ENCODE peak calls at places on chromosome 10, in five cellular contexts. One of them, this sample, is unnamed.

GRCh38 chr10:54722075-54722474 is 79.0 kb downstream of the PCDH15 start:
- DNase-seq in epithelial cell of esophagus: no peak
- DNase-seq in spleen: no peak
- DNase-seq in GM13976: no peak
- DNase-seq in NB4: no peak
- DNase-seq in this sample: no peak

GRCh38 chr10:50991496-50992355 is 82.6 kb upstream of the PRKG1 start:
- DNase-seq in epithelial cell of esophagus: no peak
- DNase-seq in spleen: peak; percentile 74
- DNase-seq in GM13976: no peak
- DNase-seq in NB4: no peak
- DNase-seq in this sample: no peak

GRCh38 chr10:103911021-103911459 is 6.9 kb downstream of the STN1 start:
- DNase-seq in epithelial cell of esophagus: no peak
- DNase-seq in spleen: peak; percentile 81
- DNase-seq in GM13976: peak; percentile 28
- DNase-seq in NB4: peak; percentile 74
- DNase-seq in this sample: peak; percentile 54

GRCh38 chr10:70984986-70985719 is 96.8 kb upstream of the PCBD1 start:
- DNase-seq in epithelial cell of esophagus: no peak
- DNase-seq in spleen: peak; percentile 18
- DNase-seq in GM13976: no peak
- DNase-seq in NB4: no peak
- DNase-seq in this sample: peak; percentile 11

GRCh38 chr10:3720228-3721019 is 64.6 kb downstream of the KLF6 start:
- DNase-seq in epithelial cell of esophagus: peak; percentile 93
- DNase-seq in spleen: peak; percentile 81
- DNase-seq in GM13976: no peak
- DNase-seq in NB4: peak; percentile 96
- DNase-seq in this sample: peak; percentile 14

GRCh38 chr10:70662362-70663220 is 9.7 kb upstream of the ADAMTS14 start:
- DNase-seq in epithelial cell of esophagus: no peak
- DNase-seq in spleen: peak; percentile 29
- DNase-seq in GM13976: no peak
- DNase-seq in NB4: no peak
- DNase-seq in this sample: no peak

GRCh38 chr10:47410862-47411261 is 26.8 kb upstream of the ZNF488 start:
- DNase-seq in epithelial cell of esophagus: no peak
- DNase-seq in spleen: peak; percentile 59
- DNase-seq in GM13976: no peak
- DNase-seq in NB4: no peak
- DNase-seq in this sample: no peak

GRCh38 chr10:74987339-74988054 is 124.0 kb upstream of the SAMD8 start:
- DNase-seq in epithelial cell of esophagus: no peak
- DNase-seq in spleen: no peak
- DNase-seq in GM13976: no peak
- DNase-seq in NB4: no peak
- DNase-seq in this sample: no peak

GRCh38 chr10:49552277-49552676 is 13.4 kb upstream of the ERCC6 start:
- DNase-seq in epithelial cell of esophagus: peak; percentile 97
- DNase-seq in spleen: no peak
- DNase-seq in GM13976: no peak
- DNase-seq in NB4: no peak
- DNase-seq in this sample: no peak

GRCh38 chr10:66604195-66604594 is 321.6 kb upstream of the LRRTM3 start:
- DNase-seq in epithelial cell of esophagus: no peak
- DNase-seq in spleen: no peak
- DNase-seq in GM13976: no peak
- DNase-seq in NB4: no peak
- DNase-seq in this sample: no peak

GRCh38 chr10:34351161-34351560 is 463.9 kb downstream of the PARD3 start:
- DNase-seq in epithelial cell of esophagus: no peak
- DNase-seq in spleen: no peak
- DNase-seq in GM13976: no peak
- DNase-seq in NB4: no peak
- DNase-seq in this sample: no peak

GRCh38 chr10:96700477-96701099 is 19.7 kb downstream of the PIK3AP1 start:
- DNase-seq in epithelial cell of esophagus: no peak
- DNase-seq in spleen: peak; percentile 93
- DNase-seq in GM13976: peak; percentile 59
- DNase-seq in NB4: peak; percentile 98
- DNase-seq in this sample: no peak

GRCh38 chr10:78852856-78853255 is 215.9 kb upstream of the ZMIZ1 start:
- DNase-seq in epithelial cell of esophagus: peak; percentile 9
- DNase-seq in spleen: no peak
- DNase-seq in GM13976: peak; percentile 39
- DNase-seq in NB4: peak; percentile 47
- DNase-seq in this sample: peak; percentile 47

GRCh38 chr10:127117125-127117524 is 79.3 kb downstream of the INSYN2A start:
- DNase-seq in epithelial cell of esophagus: peak; percentile 61
- DNase-seq in spleen: no peak
- DNase-seq in GM13976: no peak
- DNase-seq in NB4: peak; percentile 57
- DNase-seq in this sample: peak; percentile 58

GRCh38 chr10:14547826-14548225 is 217.1 kb upstream of the FRMD4A start:
- DNase-seq in epithelial cell of esophagus: no peak
- DNase-seq in spleen: no peak
- DNase-seq in GM13976: no peak
- DNase-seq in NB4: no peak
- DNase-seq in this sample: no peak

GRCh38 chr10:116771101-116771705 is 28.8 kb upstream of the HSPA12A start:
- DNase-seq in epithelial cell of esophagus: peak; percentile 97
- DNase-seq in spleen: no peak
- DNase-seq in GM13976: no peak
- DNase-seq in NB4: no peak
- DNase-seq in this sample: no peak

GRCh38 chr10:70656489-70656888 is 15.8 kb upstream of the ADAMTS14 start:
- DNase-seq in epithelial cell of esophagus: peak; percentile 93
- DNase-seq in spleen: no peak
- DNase-seq in GM13976: peak; percentile 73
- DNase-seq in NB4: peak; percentile 91
- DNase-seq in this sample: peak; percentile 84

GRCh38 chr10:21531164-21531563 is 2.9 kb upstream of the MLLT10 start:
- DNase-seq in epithelial cell of esophagus: no peak
- DNase-seq in spleen: no peak
- DNase-seq in GM13976: no peak
- DNase-seq in NB4: peak; percentile 58
- DNase-seq in this sample: no peak

GRCh38 chr10:129740532-129741279 is 223.4 kb downstream of the EBF3 start:
- DNase-seq in epithelial cell of esophagus: no peak
- DNase-seq in spleen: peak; percentile 51
- DNase-seq in GM13976: no peak
- DNase-seq in NB4: no peak
- DNase-seq in this sample: no peak

GRCh38 chr10:30052062-30052461 is 7.3 kb downstream of the JCAD start:
- DNase-seq in epithelial cell of esophagus: peak; percentile 67
- DNase-seq in spleen: no peak
- DNase-seq in GM13976: no peak
- DNase-seq in NB4: no peak
- DNase-seq in this sample: no peak

GRCh38 chr10:11358046-11358445 is 253.4 kb downstream of the USP6NL start:
- DNase-seq in epithelial cell of esophagus: no peak
- DNase-seq in spleen: no peak
- DNase-seq in GM13976: no peak
- DNase-seq in NB4: peak; percentile 33
- DNase-seq in this sample: no peak

GRCh38 chr10:107280293-107280692 is 115.8 kb upstream of the SORCS1 start:
- DNase-seq in epithelial cell of esophagus: peak; percentile 3
- DNase-seq in spleen: no peak
- DNase-seq in GM13976: no peak
- DNase-seq in NB4: peak; percentile 10
- DNase-seq in this sample: no peak

GRCh38 chr10:92238586-92239098 is 52.2 kb downstream of the CPEB3 start:
- DNase-seq in epithelial cell of esophagus: peak; percentile 97
- DNase-seq in spleen: no peak
- DNase-seq in GM13976: no peak
- DNase-seq in NB4: peak; percentile 57
- DNase-seq in this sample: no peak

GRCh38 chr10:102237711-102238252 is 3.5 kb downstream of the PITX3 start:
- DNase-seq in epithelial cell of esophagus: no peak
- DNase-seq in spleen: no peak
- DNase-seq in GM13976: no peak
- DNase-seq in NB4: no peak
- DNase-seq in this sample: no peak
- TF ChIP-seq CTCF in epithelial cell of esophagus: no peak
- TF ChIP-seq CTCF in spleen: no peak
- TF ChIP-seq CTCF in GM13976: no peak
- TF ChIP-seq CTCF in NB4: no peak
- TF ChIP-seq CTCF in this sample: no peak

DNA sequence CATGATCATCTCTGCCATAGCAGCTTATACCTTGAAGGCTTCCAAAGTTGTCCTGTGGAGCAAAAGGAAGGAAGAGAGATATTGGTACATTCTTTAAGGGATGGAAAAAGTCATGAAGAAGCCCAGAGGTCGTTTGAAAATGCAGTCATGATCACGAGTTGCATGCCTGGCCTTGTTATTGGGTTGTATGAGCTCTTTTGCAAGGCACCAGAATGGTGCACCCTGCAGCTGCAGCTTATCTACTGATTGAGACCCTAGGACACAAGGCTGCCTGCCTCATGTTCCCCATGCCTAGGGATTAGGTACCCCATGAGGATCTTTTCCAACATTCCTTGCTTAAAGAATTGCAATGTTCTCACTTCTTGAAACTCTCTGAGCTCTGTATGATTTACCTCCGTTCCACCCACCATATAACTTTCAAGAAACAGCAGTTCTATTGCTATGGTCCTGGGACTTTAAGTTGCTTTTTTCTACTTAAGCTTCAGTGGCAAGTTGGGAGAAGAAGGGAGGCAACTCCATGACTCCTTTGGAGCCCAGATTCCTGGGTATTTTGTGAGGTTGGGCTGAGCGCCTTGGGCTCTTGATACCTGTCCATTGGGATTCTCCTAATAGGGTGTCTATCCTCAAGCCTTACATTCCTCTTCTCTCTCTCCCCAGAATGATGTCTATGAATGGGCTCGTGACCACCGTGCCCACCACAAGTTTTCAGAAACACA is 6.9 kb downstream of the SCD start:
- DNase-seq in epithelial cell of esophagus: no peak
- DNase-seq in spleen: no peak
- DNase-seq in GM13976: no peak
- DNase-seq in NB4: no peak
- DNase-seq in this sample: no peak
- TF ChIP-seq CTCF in epithelial cell of esophagus: no peak
- TF ChIP-seq CTCF in spleen: no peak
- TF ChIP-seq CTCF in GM13976: no peak
- TF ChIP-seq CTCF in NB4: no peak
- TF ChIP-seq CTCF in this sample: no peak

GRCh38 chr10:132001238-132001977 is 19.7 kb upstream of the BNIP3 start:
- DNase-seq in epithelial cell of esophagus: peak; percentile 42
- DNase-seq in spleen: no peak
- DNase-seq in GM13976: no peak
- DNase-seq in NB4: no peak
- DNase-seq in this sample: peak; percentile 19
- TF ChIP-seq CTCF in epithelial cell of esophagus: peak; percentile 36
- TF ChIP-seq CTCF in spleen: no peak
- TF ChIP-seq CTCF in GM13976: no peak
- TF ChIP-seq CTCF in NB4: peak; percentile 12
- TF ChIP-seq CTCF in this sample: no peak

GRCh38 chr10:987906-988666 is at the start of gene GTPBP4:
- DNase-seq in epithelial cell of esophagus: peak; percentile 99
- DNase-seq in spleen: peak; percentile 99
- DNase-seq in GM13976: peak; percentile 100
- DNase-seq in NB4: peak; percentile 99
- DNase-seq in this sample: peak; percentile 99
- TF ChIP-seq CTCF in epithelial cell of esophagus: peak; percentile 7
- TF ChIP-seq CTCF in spleen: no peak
- TF ChIP-seq CTCF in GM13976: peak; percentile 74
- TF ChIP-seq CTCF in NB4: peak; percentile 45
- TF ChIP-seq CTCF in this sample: no peak

DNA sequence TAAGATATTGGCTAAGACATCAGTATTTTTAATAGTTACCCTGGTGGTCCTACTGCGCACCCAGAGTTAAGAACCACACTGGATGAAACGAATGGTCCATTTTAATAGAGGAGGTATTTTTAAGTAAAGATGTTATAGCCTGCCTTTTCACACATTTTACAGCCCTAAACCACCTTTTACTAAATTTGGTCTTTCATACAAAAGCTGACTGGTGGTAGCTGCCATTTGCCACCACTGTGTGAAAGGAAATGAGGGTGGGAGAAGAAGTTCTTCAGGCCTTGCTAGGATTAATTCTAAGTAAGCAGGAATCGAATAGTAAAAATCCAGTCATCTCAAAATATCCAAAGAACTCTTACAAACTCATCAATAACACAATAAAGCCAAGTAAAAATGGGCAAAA is 15.2 kb upstream of the APBB1IP start:
- DNase-seq in epithelial cell of esophagus: no peak
- DNase-seq in spleen: no peak
- DNase-seq in GM13976: no peak
- DNase-seq in NB4: no peak
- DNase-seq in this sample: no peak
- TF ChIP-seq CTCF in epithelial cell of esophagus: no peak
- TF ChIP-seq CTCF in spleen: no peak
- TF ChIP-seq CTCF in GM13976: no peak
- TF ChIP-seq CTCF in NB4: no peak
- TF ChIP-seq CTCF in this sample: no peak

GRCh38 chr10:69460576-69461242 is 9.4 kb downstream of the TSPAN15 start:
- DNase-seq in epithelial cell of esophagus: no peak
- DNase-seq in spleen: peak; percentile 69
- DNase-seq in GM13976: no peak
- DNase-seq in NB4: no peak
- DNase-seq in this sample: no peak
- TF ChIP-seq CTCF in epithelial cell of esophagus: no peak
- TF ChIP-seq CTCF in spleen: no peak
- TF ChIP-seq CTCF in GM13976: no peak
- TF ChIP-seq CTCF in NB4: no peak
- TF ChIP-seq CTCF in this sample: no peak

GRCh38 chr10:120011359-120012132 is 119.0 kb downstream of the SEC23IP start:
- DNase-seq in epithelial cell of esophagus: no peak
- DNase-seq in spleen: no peak
- DNase-seq in GM13976: no peak
- DNase-seq in NB4: no peak
- DNase-seq in this sample: no peak
- TF ChIP-seq CTCF in epithelial cell of esophagus: peak; percentile 4
- TF ChIP-seq CTCF in spleen: no peak
- TF ChIP-seq CTCF in GM13976: no peak
- TF ChIP-seq CTCF in NB4: no peak
- TF ChIP-seq CTCF in this sample: no peak

GRCh38 chr10:62690703-62691102 is 113.8 kb upstream of the ADO start:
- DNase-seq in epithelial cell of esophagus: no peak
- DNase-seq in spleen: no peak
- DNase-seq in GM13976: no peak
- DNase-seq in NB4: peak; percentile 16
- DNase-seq in this sample: peak; percentile 34
- TF ChIP-seq CTCF in epithelial cell of esophagus: no peak
- TF ChIP-seq CTCF in spleen: no peak
- TF ChIP-seq CTCF in GM13976: no peak
- TF ChIP-seq CTCF in NB4: no peak
- TF ChIP-seq CTCF in this sample: peak; percentile 21

This sample was measured in activated CD8-positive, alpha-beta T cell treated with anti-CD3 and anti-CD28 coated beads for 36 hours.